ENCODE peak calls at places on chromosomes 7 and 10, in six cellular contexts. Y is GM12878, I is esophagus muscularis mucosa, R is IMR-90, M is HCT116, V is suprapubic skin. L is an unnamed sample.

GRCh38 chr7:43211693-43212092 is 99.2 kb downstream of the HECW1 start:
- DNase-seq in V (no peak), R (no peak), Y (no peak), M (no peak), I (no peak), L (no peak)

GRCh38 chr7:30795161-30795943 is 24.1 kb downstream of the MINDY4 start:
- DNase-seq in M (peak), V (no peak), Y (no peak), R (no peak), I (peak), L (no peak)

GRCh38 chr10:4883079-4883739 is 57.2 kb downstream of the AKR1E2 start:
- DNase-seq in I (no peak), V (no peak), M (no peak), Y (no peak), R (peak), L (no peak)

GRCh38 chr10:6494934-6495592 is 85.0 kb downstream of the PRKCQ start:
- DNase-seq in M (no peak), R (no peak), Y (no peak), V (no peak), I (peak), L (no peak)

GRCh38 chr7:123987445-123987844 is 45.4 kb downstream of the TMEM229A start:
- DNase-seq in V (no peak), R (no peak), I (no peak), Y (no peak), M (no peak), L (no peak)

GRCh38 chr7:155360495-155361362 is 63.1 kb downstream of the INSIG1 start:
- DNase-seq in R (no peak), M (no peak), I (no peak), Y (no peak), V (no peak), L (peak)

GRCh38 chr7:36686499-36686898 is 37.8 kb downstream of the AOAH start:
- DNase-seq in R (peak), Y (no peak), V (no peak), I (no peak), M (peak), L (no peak)

GRCh38 chr10:128852449-128852848 is 614.6 kb upstream of the MGMT start:
- DNase-seq in Y (no peak), R (no peak), M (no peak), I (peak), V (no peak), L (no peak)

GRCh38 chr10:98030991-98031431 is 590 bp upstream of the CRTAC1 start:
- DNase-seq in I (no peak), V (no peak), Y (no peak), M (no peak), R (no peak), L (no peak)

GRCh38 chr7:27149817-27150567 is 2.4 kb downstream of the HOXA3 start:
- DNase-seq in I (no peak), R (no peak), M (no peak), V (peak), Y (no peak), L (peak)

GRCh38 chr10:43197834-43198681 is 59.8 kb downstream of the CSGALNACT2 start:
- DNase-seq in I (no peak), Y (no peak), R (no peak), M (no peak), V (no peak), L (peak)

GRCh38 chr7:117047496-117047895 is 94.2 kb downstream of the ST7 start:
- DNase-seq in I (no peak), R (peak), V (no peak), M (no peak), Y (no peak), L (no peak)

GRCh38 chr10:614341-614664 is 75.2 kb downstream of the DIP2C start:
- DNase-seq in Y (no peak), R (no peak), M (no peak), I (no peak), V (no peak), L (peak)

GRCh38 chr10:35546824-35547225 is 58.3 kb upstream of the GJD4 start:
- DNase-seq in Y (no peak), M (no peak), V (no peak), I (peak), R (peak), L (no peak)

GRCh38 chr7:608361-608760 is 88.7 kb upstream of the PDGFA start:
- DNase-seq in V (no peak), M (no peak), R (no peak), I (no peak), Y (no peak), L (peak)

GRCh38 chr7:148303295-148304013 is 287.1 kb upstream of the C7orf33 start:
- DNase-seq in R (no peak), V (peak), I (no peak), M (no peak), Y (no peak), L (no peak)

GRCh38 chr10:116742367-116743265 is at the start of gene HSPA12A:
- DNase-seq in R (peak), Y (no peak), I (peak), M (peak), V (peak), L (peak)

GRCh38 chr10:62171791-62172190 is 96.9 kb downstream of the RTKN2 start:
- DNase-seq in R (no peak), M (no peak), I (no peak), Y (no peak), V (no peak), L (no peak)

GRCh38 chr10:72740526-72740925 is 48.6 kb downstream of the MCU start:
- DNase-seq in R (peak), M (peak), I (no peak), V (no peak), Y (no peak), L (no peak)

GRCh38 chr7:151705744-151706567 is 171.0 kb downstream of the PRKAG2 start:
- DNase-seq in V (no peak), I (no peak), R (peak), M (peak), Y (no peak), L (no peak)

GRCh38 chr7:19519443-19519977 is 189.3 kb downstream of the POLR1F start:
- DNase-seq in M (no peak), Y (no peak), I (no peak), R (no peak), V (no peak), L (no peak)

GRCh38 chr10:47159361-47160228 is 140.4 kb upstream of the GDF10 start:
- DNase-seq in R (no peak), Y (no peak), V (no peak), I (peak), M (no peak), L (peak)

GRCh38 chr7:112091768-112092167 is 114.4 kb downstream of the DOCK4 start:
- DNase-seq in R (no peak), M (no peak), V (no peak), Y (no peak), I (no peak), L (no peak)

GRCh38 chr7:4184653-4185052 is 497.4 kb upstream of the FOXK1 start:
- DNase-seq in Y (no peak), M (no peak), I (no peak), V (no peak), R (no peak), L (no peak)

GRCh38 chr7:20318933-20319332 is 11.8 kb upstream of the ITGB8 start:
- DNase-seq in Y (no peak), V (no peak), I (no peak), M (no peak), R (no peak), L (no peak)

GRCh38 chr7:82694020-82694419 is 250.4 kb upstream of the CACNA2D1 start:
- DNase-seq in V (no peak), R (no peak), Y (no peak), I (no peak), M (no peak), L (no peak)

GRCh38 chr10:125719173-125720001 is at the start of gene EDRF1:
- DNase-seq in R (peak), I (peak), V (peak), M (peak), Y (peak), L (peak)
- TF ChIP-seq POLR2A in R (peak), I (no peak), V (peak), M (peak), Y (peak), L (no peak)

GRCh38 chr10:88508054-88508453 is 75.1 kb downstream of the RNLS start:
- DNase-seq in I (no peak), Y (no peak), R (no peak), M (no peak), V (no peak), L (no peak)
- H3K27ac ChIP-seq in I (no peak), Y (no peak), R (no peak), M (no peak), V (no peak), L (no peak)

GRCh38 chr7:25118048-25118753 is 6.9 kb downstream of the CYCS start:
- DNase-seq in I (no peak), M (no peak), Y (no peak), V (no peak), R (no peak), L (no peak)
- TF ChIP-seq POLR2A in I (no peak), M (no peak), Y (no peak), V (no peak), R (peak), L (no peak)

GRCh38 chr10:103696411-103697145 is 158.8 kb downstream of the SH3PXD2A start:
- DNase-seq in V (no peak), Y (no peak), R (peak), I (no peak), M (peak), L (peak)
- H3K27ac ChIP-seq in V (no peak), Y (peak), R (peak), I (peak), M (peak), L (no peak)

GRCh38 chr10:102819054-102819453 is 18.2 kb downstream of the CYP17A1 start:
- DNase-seq in V (peak), Y (no peak), M (no peak), I (no peak), R (no peak), L (no peak)

GRCh38 chr10:102814456-102814871 is 22.7 kb downstream of the CYP17A1 start:
- DNase-seq in I (no peak), M (no peak), R (peak), V (no peak), Y (no peak), L (no peak)

GRCh38 chr10:102815790-102816549 is 21.2 kb downstream of the CYP17A1 start:
- DNase-seq in I (peak), V (peak), R (peak), M (no peak), Y (no peak), L (no peak)

GRCh38 chr10:102814873-102815661 is 22.1 kb downstream of the CYP17A1 start:
- DNase-seq in I (no peak), Y (no peak), M (no peak), V (peak), R (peak), L (peak)

GRCh38 chr10:102817175-102817574 is 20.0 kb downstream of the CYP17A1 start:
- DNase-seq in Y (no peak), V (no peak), I (no peak), M (no peak), R (no peak), L (no peak)
- TF ChIP-seq POLR2A in Y (no peak), V (no peak), I (no peak), M (no peak), R (no peak), L (no peak)